ENCODE peak calls at places on chromosomes 1 and 21, in six cellular contexts. D is A549, Z is upper lobe of left lung, K is GM12878, P is HepG2, C is K562. U is an unnamed sample.

GRCh38 chr1:23020731-23021130 is 1.5 kb downstream of the KDM1A start:
- ATAC-seq in D (no peak), P (peak), C (peak), K (peak), Z (no peak), U (no peak)

GRCh38 chr1:15231714-15232201 is 15.3 kb upstream of the FHAD1 start:
- ATAC-seq in C (no peak), P (no peak), K (peak), Z (no peak), D (no peak), U (no peak)

GRCh38 chr1:53339736-53340385 is 12.0 kb upstream of the LRP8 start:
- ATAC-seq in P (peak), Z (no peak), D (no peak), C (no peak), K (no peak), U (no peak)

GRCh38 chr1:203764105-203765028 is 616 bp upstream of the LAX1 start:
- ATAC-seq in Z (no peak), P (no peak), C (no peak), D (no peak), K (peak), U (no peak)

GRCh38 chr1:78286686-78287085 is 204.1 kb upstream of the PTGFR start:
- ATAC-seq in Z (no peak), P (no peak), D (no peak), K (no peak), C (no peak), U (no peak)

GRCh38 chr1:42150626-42151025 is 2.6 kb upstream of the GUCA2B start:
- ATAC-seq in Z (no peak), C (no peak), P (no peak), K (no peak), D (no peak), U (no peak)

GRCh38 chr1:147654511-147654910 is 15.8 kb downstream of the ACP6 start:
- ATAC-seq in D (no peak), K (no peak), C (no peak), Z (no peak), P (no peak), U (no peak)

GRCh38 chr21:43825610-43825935 is 36.2 kb downstream of the RRP1 start:
- ATAC-seq in K (no peak), C (no peak), P (no peak), Z (no peak), D (no peak), U (no peak)

GRCh38 chr1:43930168-43930948 is 3.2 kb upstream of the ARTN start:
- ATAC-seq in Z (no peak), C (peak), P (peak), D (peak), K (peak), U (no peak)

GRCh38 chr1:22089134-22089571 is 36.6 kb downstream of the CDC42 start:
- ATAC-seq in P (no peak), C (peak), D (no peak), K (peak), Z (no peak), U (no peak)

GRCh38 chr1:26907071-26907922 is 6.5 kb downstream of the NR0B2 start:
- ATAC-seq in C (peak), K (no peak), P (peak), Z (peak), D (peak), U (no peak)

GRCh38 chr1:226949401-226949800 is 9.3 kb downstream of the COQ8A start:
- ATAC-seq in K (no peak), D (no peak), P (no peak), Z (no peak), C (no peak), U (no peak)

GRCh38 chr1:66270122-66270812 is 263.7 kb upstream of the SGIP1 start:
- ATAC-seq in Z (no peak), P (no peak), D (peak), C (no peak), K (no peak), U (peak)

GRCh38 chr21:30349572-30349971 is 1.2 kb upstream of the KRTAP23-1 start:
- ATAC-seq in P (no peak), D (no peak), Z (no peak), C (no peak), K (no peak), U (no peak)

GRCh38 chr1:246295340-246295739 is 211.7 kb downstream of the SMYD3 start:
- ATAC-seq in P (no peak), C (no peak), K (no peak), Z (no peak), D (no peak), U (no peak)

GRCh38 chr1:155978973-155979429 is 654 bp upstream of the ARHGEF2 start:
- ATAC-seq in Z (no peak), D (peak), P (peak), C (peak), K (peak), U (no peak)

GRCh38 chr1:46522184-46522968 is 29.1 kb downstream of the KNCN start:
- ATAC-seq in P (no peak), D (peak), K (peak), C (peak), Z (peak), U (peak)

GRCh38 chr1:222126052-222126451 is 384.2 kb upstream of the DUSP10 start:
- ATAC-seq in P (no peak), K (no peak), Z (no peak), C (no peak), D (no peak), U (no peak)

GRCh38 chr1:192491804-192492554 is 83.6 kb upstream of the RGS1 start:
- ATAC-seq in C (no peak), K (no peak), P (no peak), D (no peak), Z (no peak), U (no peak)

GRCh38 chr1:244093265-244093638 is 42.2 kb downstream of the ZBTB18 start:
- ATAC-seq in K (no peak), D (no peak), Z (no peak), P (no peak), C (no peak), U (no peak)

GRCh38 chr1:151888972-151889570 is 20.2 kb downstream of the THEM4 start:
- ATAC-seq in Z (no peak), K (peak), D (peak), P (no peak), C (no peak), U (no peak)

GRCh38 chr1:169892819-169893644 is 664 bp downstream of the SCYL3 start:
- ATAC-seq in Z (no peak), C (peak), P (peak), D (peak), K (no peak), U (peak)

GRCh38 chr1:169892176-169892818 is 1.4 kb downstream of the SCYL3 start:
- ATAC-seq in C (no peak), P (no peak), D (no peak), K (no peak), Z (no peak), U (no peak)

GRCh38 chr1:169896013-169896412 is 2.3 kb upstream of the SCYL3 start:
- ATAC-seq in P (no peak), Z (no peak), K (peak), C (no peak), D (no peak), U (no peak)

GRCh38 chr1:169894424-169895145 is 889 bp upstream of the SCYL3 start:
- ATAC-seq in P (no peak), D (peak), C (no peak), Z (no peak), K (no peak), U (no peak)

GRCh38 chr1:169893645-169894423 is at the start of gene SCYL3:
- ATAC-seq in D (peak), P (peak), K (peak), Z (peak), C (peak), U (peak)
- TF ChIP-seq EP300 in D (no peak), P (peak), K (peak), Z (no peak), C (no peak), U (no peak)

DNA sequence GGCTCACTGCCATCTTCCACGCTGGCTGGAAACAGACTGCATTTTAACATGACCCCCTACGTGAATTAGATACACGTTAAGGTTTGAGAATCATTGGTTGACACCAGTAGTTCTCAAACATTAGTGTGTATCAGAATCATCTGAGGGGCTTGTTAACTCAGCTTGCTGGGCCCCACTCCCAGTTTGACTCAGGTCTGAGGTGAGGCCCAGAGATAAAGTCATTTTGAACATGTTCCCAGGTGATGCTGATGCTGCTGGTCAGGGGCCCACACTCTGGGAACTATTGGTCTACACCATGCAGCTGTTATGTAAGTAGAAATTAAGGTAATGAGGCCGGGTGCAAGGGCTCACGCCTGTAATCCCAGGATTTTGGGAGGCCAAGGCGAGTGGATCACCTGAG is 1.3 kb downstream of the LSM10 start:
- ATAC-seq in P (no peak), Z (no peak), C (no peak), K (peak), D (no peak), U (no peak)
- H3K4me3 ChIP-seq in P (no peak), Z (peak), C (no peak), K (peak), D (no peak), U (no peak)

DNA sequence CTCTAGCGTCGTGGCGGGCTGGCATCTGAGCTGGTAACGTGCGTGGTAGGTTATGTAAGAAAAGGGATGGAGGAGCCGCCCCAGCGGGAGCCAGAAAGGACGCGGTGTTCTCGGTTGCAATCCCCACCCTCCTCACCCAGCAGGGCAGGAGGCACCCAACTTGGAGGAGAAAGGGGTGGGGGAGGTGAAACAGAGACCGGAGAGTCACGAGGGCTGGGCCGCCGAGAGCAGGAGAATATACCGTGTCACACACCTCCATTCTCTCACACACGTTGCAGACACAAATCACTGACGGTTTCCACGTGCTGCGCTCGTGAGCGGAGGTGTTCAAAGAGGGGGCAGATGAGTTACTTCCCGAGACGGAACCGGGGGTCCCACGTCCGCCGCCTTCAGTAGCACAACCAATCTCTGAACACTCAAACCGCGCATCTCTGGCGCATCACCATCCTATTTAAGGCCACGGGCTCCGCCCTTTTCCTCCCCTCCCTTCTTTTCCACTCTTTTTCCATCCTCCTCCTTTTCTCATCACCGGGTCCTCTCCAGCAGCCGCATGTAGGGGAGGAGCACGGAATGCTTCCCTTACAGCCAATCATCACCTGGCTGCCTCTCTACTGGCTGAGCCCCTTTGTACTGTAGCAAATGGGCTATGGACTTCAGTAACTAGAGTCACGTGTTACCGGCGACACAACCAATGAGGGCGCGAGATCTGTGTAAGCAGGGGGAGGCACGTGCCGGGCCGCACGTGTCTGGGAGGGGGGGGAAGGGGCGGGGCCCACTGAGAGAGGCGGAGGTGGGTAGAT is at the start of gene CIART:
- ATAC-seq in K (peak), C (peak), D (peak), Z (peak), P (peak), U (peak)
- TF ChIP-seq EP300 in K (no peak), C (no peak), D (no peak), Z (no peak), P (no peak), U (peak)

DNA sequence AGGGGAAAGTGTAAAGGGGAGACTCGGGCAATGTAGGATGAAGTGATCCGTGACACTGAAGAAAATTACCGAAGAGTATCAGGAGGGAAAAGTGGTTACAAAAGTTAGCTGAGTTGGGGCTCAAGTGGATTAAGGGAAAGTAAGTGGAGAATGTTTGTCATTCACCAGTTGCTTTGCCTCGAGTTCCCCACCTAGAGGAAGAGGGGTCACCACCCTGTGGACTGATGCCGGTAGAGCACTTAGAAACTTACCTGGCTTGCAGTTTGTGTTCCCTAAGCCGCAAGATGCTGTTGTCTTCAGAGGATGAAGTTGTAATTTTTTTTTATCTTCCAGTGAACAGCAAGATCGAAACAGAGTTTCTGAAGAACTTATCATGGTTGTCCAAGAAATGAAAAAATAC is 1.0 kb downstream of the PER3 start:
- ATAC-seq in P (no peak), C (no peak), Z (no peak), K (no peak), D (no peak), U (no peak)
- H3K4me3 ChIP-seq in P (no peak), C (no peak), Z (peak), K (no peak), D (no peak), U (peak)

DNA sequence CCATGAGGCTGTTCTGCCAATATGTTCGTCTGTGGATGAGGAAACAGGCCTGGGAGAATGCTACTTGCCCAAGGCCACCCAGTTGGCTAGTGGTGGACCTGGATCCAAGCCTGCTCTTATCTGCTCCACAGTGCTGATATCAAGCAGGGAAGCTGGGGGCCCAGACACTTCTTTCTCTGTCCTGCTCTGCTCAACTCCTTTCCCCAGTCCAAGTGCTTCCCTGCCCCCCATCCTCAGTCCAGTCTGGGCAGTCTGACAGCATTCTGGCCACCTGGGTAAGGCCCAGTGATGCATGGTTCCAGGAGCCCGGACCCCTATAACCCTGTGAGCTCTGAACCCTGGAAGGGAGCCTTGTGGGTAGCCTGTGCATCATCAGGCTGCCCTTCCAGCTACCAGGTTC is 4.2 kb upstream of the PAQR7 start:
- ATAC-seq in D (no peak), C (peak), P (peak), K (no peak), Z (no peak), U (no peak)
- TF ChIP-seq EP300 in D (no peak), C (no peak), P (no peak), K (no peak), Z (no peak), U (no peak)

GRCh38 chr1:11684070-11684469 is 3.1 kb upstream of the MAD2L2 start:
- ATAC-seq in Z (no peak), D (no peak), C (no peak), P (no peak), K (no peak), U (no peak)

GRCh38 chr1:11680270-11681070 is 478 bp downstream of the MAD2L2 start:
- ATAC-seq in K (peak), P (peak), C (peak), D (peak), Z (peak), U (peak)

GRCh38 chr1:11681071-11681771 is at the start of gene MAD2L2:
- ATAC-seq in Z (peak), K (peak), P (peak), C (peak), D (peak), U (peak)

GRCh38 chr1:11682287-11682771 is 1.4 kb upstream of the MAD2L2 start:
- ATAC-seq in K (no peak), Z (no peak), D (no peak), C (no peak), P (no peak), U (no peak)

GRCh38 chr1:11682799-11683198 is 1.9 kb upstream of the MAD2L2 start:
- ATAC-seq in P (no peak), C (no peak), K (no peak), Z (no peak), D (no peak), U (no peak)
- H3K4me3 ChIP-seq in P (no peak), C (no peak), K (no peak), Z (no peak), D (no peak), U (no peak)

GRCh38 chr1:173304529-173305227 is 97.5 kb upstream of the TNFSF4 start:
- ATAC-seq in K (peak), C (no peak), Z (no peak), P (no peak), D (no peak), U (no peak)
- TF ChIP-seq EP300 in K (no peak), C (no peak), Z (no peak), P (no peak), D (no peak), U (no peak)

GRCh38 chr21:15645830-15646229 is 84.0 kb upstream of the USP25 start:
- ATAC-seq in D (no peak), Z (no peak), K (no peak), P (no peak), C (no peak), U (no peak)
- H3K4me3 ChIP-seq in D (no peak), Z (no peak), K (no peak), P (no peak), C (no peak), U (no peak)

DNA sequence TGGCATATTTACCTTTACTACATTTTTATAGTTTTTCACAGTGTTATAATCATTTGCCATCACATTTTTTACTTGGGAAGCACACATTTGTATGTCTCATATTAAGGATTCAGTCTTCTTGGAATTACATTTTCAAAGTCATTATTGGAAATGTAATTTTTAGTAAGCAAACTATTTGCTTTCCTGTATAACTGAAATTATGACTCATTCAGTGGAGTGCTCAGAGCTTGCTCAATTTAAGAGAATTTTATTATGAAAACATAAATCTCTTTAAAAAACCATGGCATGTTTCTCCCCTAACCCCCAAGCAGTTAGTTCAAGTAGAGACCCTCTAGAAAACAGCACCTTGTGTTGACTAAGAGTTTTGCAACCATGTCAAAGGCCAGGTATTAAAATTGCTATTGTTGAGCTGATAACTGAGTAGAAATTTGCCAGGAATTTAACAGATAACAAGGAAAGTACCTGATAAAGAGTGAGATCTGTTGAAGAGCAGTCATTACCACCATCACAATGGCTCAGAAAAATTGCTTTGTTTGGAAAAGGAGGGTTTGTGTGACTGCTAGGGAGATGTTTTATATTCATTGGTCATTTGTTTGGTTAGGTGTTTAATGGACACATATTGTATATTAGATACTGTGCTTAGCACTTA is 105.9 kb downstream of the KCNK2 start:
- ATAC-seq in P (no peak), K (no peak), Z (no peak), D (no peak), C (no peak), U (no peak)
- TF ChIP-seq EP300 in P (no peak), K (no peak), Z (no peak), D (no peak), C (no peak), U (no peak)

U was measured in gastroesophageal sphincter.